ENCODE peak calls at places on chromosomes 16 and 17, in eight cellular contexts. M is cardiac muscle cell, J is tibial artery, A is heart left ventricle, S is OCI-LY7, L is right lobe of liver, B is transverse colon, H is spleen. W is an unnamed sample.

GRCh38 chr17:73348824-73349095 is 37.0 kb upstream of the CDC42EP4 start:
- DNase-seq in M (no peak), J (no peak), A (no peak), S (no peak), L (no peak), B (no peak), H (no peak), W (no peak)

GRCh38 chr16:11824362-11824761 is 27.0 kb downstream of the RSL1D1 start:
- DNase-seq in M (peak; percentile 20), J (peak; percentile 76), A (no peak), S (no peak), L (no peak), B (peak; percentile 41), H (peak; percentile 79), W (peak; percentile 65)

GRCh38 chr17:80471922-80472321 is 4.5 kb downstream of the NPTX1 start:
- DNase-seq in M (no peak), J (no peak), A (no peak), S (no peak), L (no peak), B (no peak), H (no peak), W (no peak)

GRCh38 chr16:81451753-81452680 is 7.4 kb downstream of the CMIP start:
- DNase-seq in M (peak; percentile 36), J (no peak), A (peak; percentile 61), S (no peak), L (peak; percentile 66), B (peak; percentile 69), H (no peak), W (no peak)

GRCh38 chr17:633641-634091 is 81.0 kb downstream of the VPS53 start:
- DNase-seq in M (peak; percentile 57), J (peak; percentile 70), A (peak; percentile 22), S (no peak), L (no peak), B (no peak), H (no peak), W (no peak)

GRCh38 chr17:76721463-76721862 is 4.9 kb downstream of the JMJD6 start:
- DNase-seq in M (no peak), J (no peak), A (no peak), S (no peak), L (no peak), B (no peak), H (no peak), W (no peak)

GRCh38 chr16:10120953-10121352 is 61.3 kb downstream of the GRIN2A start:
- DNase-seq in M (no peak), J (no peak), A (no peak), S (no peak), L (no peak), B (no peak), H (no peak), W (no peak)

GRCh38 chr16:50202926-50203624 is 50.0 kb downstream of the TENT4B start:
- DNase-seq in M (peak; percentile 94), J (no peak), A (no peak), S (no peak), L (no peak), B (no peak), H (no peak), W (peak; percentile 44)

GRCh38 chr17:49327835-49328784 is 33.9 kb downstream of the ZNF652 start:
- DNase-seq in M (no peak), J (no peak), A (no peak), S (peak; percentile 49), L (no peak), B (no peak), H (no peak), W (no peak)

GRCh38 chr17:81681672-81682071 is 1.9 kb downstream of the ARL16 start:
- DNase-seq in M (no peak), J (no peak), A (no peak), S (no peak), L (no peak), B (no peak), H (no peak), W (no peak)

GRCh38 chr17:78120971-78121800 is 7.4 kb downstream of the TMC6 start:
- DNase-seq in M (no peak), J (no peak), A (no peak), S (peak; percentile 53), L (no peak), B (peak; percentile 60), H (peak; percentile 89), W (no peak)

GRCh38 chr17:13931752-13932477 is 137.4 kb upstream of the COX10 start:
- DNase-seq in M (peak; percentile 74), J (peak; percentile 81), A (peak; percentile 78), S (peak; percentile 7), L (no peak), B (peak; percentile 42), H (peak; percentile 85), W (no peak)

GRCh38 chr17:44922136-44922535 is 6.8 kb upstream of the GFAP start:
- DNase-seq in M (no peak), J (peak; percentile 24), A (no peak), S (no peak), L (no peak), B (peak; percentile 4), H (no peak), W (no peak)

GRCh38 chr16:88651276-88651988 is 579 bp upstream of the CYBA start:
- DNase-seq in M (no peak), J (peak; percentile 72), A (peak; percentile 70), S (peak; percentile 97), L (peak; percentile 73), B (peak; percentile 81), H (peak; percentile 98), W (no peak)

GRCh38 chr16:88653101-88653500 is 2.2 kb upstream of the CYBA start:
- DNase-seq in M (no peak), J (no peak), A (no peak), S (no peak), L (no peak), B (no peak), H (no peak), W (no peak)

GRCh38 chr16:88653606-88654362 is 2.9 kb upstream of the CYBA start:
- DNase-seq in M (no peak), J (no peak), A (no peak), S (no peak), L (no peak), B (no peak), H (peak; percentile 84), W (no peak)

GRCh38 chr16:88651989-88652762 is 1.3 kb upstream of the CYBA start:
- DNase-seq in M (no peak), J (no peak), A (no peak), S (no peak), L (no peak), B (no peak), H (peak; percentile 89), W (no peak)

DNA sequence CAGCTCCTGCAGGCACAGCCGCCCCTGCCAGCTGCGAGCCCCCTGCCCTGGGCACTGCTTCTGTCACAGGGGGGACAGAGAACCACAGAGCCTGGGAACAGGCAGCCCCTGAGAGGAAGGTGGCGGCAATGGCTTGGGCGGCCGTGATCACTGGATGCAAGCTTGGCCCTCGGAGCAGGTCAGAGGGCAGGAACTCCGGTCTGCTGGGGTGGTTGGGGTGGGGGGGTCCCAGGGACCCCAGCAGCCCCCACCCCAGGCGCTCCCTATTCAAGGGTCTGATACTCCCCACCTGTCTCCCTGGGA is 1.9 kb upstream of the CYBA start:
- DNase-seq in M (no peak), J (no peak), A (no peak), S (no peak), L (no peak), B (no peak), H (peak; percentile 83), W (no peak)
- H3K36me3 ChIP-seq in M (peaks cover 8% of the 10 kb centered on the region), J (peaks cover 62% of the 10 kb centered on the region), A (peaks cover 31% of the 10 kb centered on the region), S (peaks cover 52% of the 10 kb centered on the region), L (no peaks in the 10 kb centered on the region), B (no peaks in the 10 kb centered on the region), H (peaks cover 37% of the 10 kb centered on the region), W (no peaks in the 10 kb centered on the region)

GRCh38 chr17:15436399-15437369 is 30.7 kb downstream of the CDRT4 start:
- DNase-seq in M (peak; percentile 87), J (peak; percentile 70), A (peak; percentile 76), S (peak; percentile 74), L (peak; percentile 87), B (peak; percentile 63), H (no peak), W (no peak)
- TF ChIP-seq CTCF in M (peak; percentile 54), J (no peak), A (no peak), S (peak; percentile 80), L (no peak), B (peak; percentile 24), H (peak; percentile 22), W (no peak)

GRCh38 chr17:47669060-47669459 is 19.3 kb downstream of the KPNB1 start:
- DNase-seq in M (no peak), J (no peak), A (no peak), S (no peak), L (no peak), B (no peak), H (no peak), W (no peak)

GRCh38 chr17:47675380-47676198 is 18.4 kb upstream of the TBKBP1 start:
- DNase-seq in M (no peak), J (no peak), A (no peak), S (no peak), L (no peak), B (no peak), H (no peak), W (no peak)

GRCh38 chr17:47665655-47666054 is 15.9 kb downstream of the KPNB1 start:
- DNase-seq in M (peak; percentile 84), J (no peak), A (no peak), S (no peak), L (no peak), B (no peak), H (no peak), W (no peak)

GRCh38 chr17:47674503-47674902 is 19.5 kb upstream of the TBKBP1 start:
- DNase-seq in M (no peak), J (no peak), A (no peak), S (no peak), L (no peak), B (no peak), H (no peak), W (no peak)

GRCh38 chr17:47670064-47670463 is 20.3 kb downstream of the KPNB1 start:
- DNase-seq in M (no peak), J (no peak), A (no peak), S (no peak), L (no peak), B (no peak), H (no peak), W (no peak)
- H3K36me3 ChIP-seq in M (peaks cover 92% of the 10 kb centered on the region), J (peaks cover 97% of the 10 kb centered on the region), A (peaks cover 98% of the 10 kb centered on the region), S (peaks cover 96% of the 10 kb centered on the region), L (peaks cover 29% of the 10 kb centered on the region), B (peaks cover 9% of the 10 kb centered on the region), H (peaks cover 97% of the 10 kb centered on the region), W (peaks cover 87% of the 10 kb centered on the region)

GRCh38 chr17:40362696-40363479 is 1.6 kb downstream of the GJD3 start:
- DNase-seq in M (peak; percentile 80), J (no peak), A (peak; percentile 56), S (peak; percentile 82), L (peak; percentile 82), B (peak; percentile 85), H (peak; percentile 94), W (peak; percentile 72)
- TF ChIP-seq CTCF in M (peak; percentile 75), J (peak; percentile 36), A (peak; percentile 31), S (peak; percentile 83), L (peak; percentile 73), B (peak; percentile 58), H (peak; percentile 62), W (peak; percentile 70)